ENCODE peak calls at places on chromosomes 13 and 19, in ten cellular contexts. Y, H, R, B, T, X, N, A, Z and O are unnamed samples.

GRCh38 chr19:35009424-35010415 is 9.6 kb downstream of the GRAMD1A start:
- DNase-seq in Y (no peak), H (no peak), R (no peak), B (no peak), T (no peak), X (no peak), N (no peak), A (no peak), Z (no peak), O (no peak)

GRCh38 chr13:25171517-25172302 is at the start of gene AMER2:
- DNase-seq in Y (peak), H (no peak), R (peak), B (peak), T (no peak), X (no peak), N (no peak), A (no peak), Z (peak), O (peak)

GRCh38 chr19:31348416-31349159 is 648 bp downstream of the TSHZ3 start:
- DNase-seq in Y (no peak), H (no peak), R (no peak), B (peak), T (no peak), X (no peak), N (no peak), A (no peak), Z (peak), O (peak)

GRCh38 chr19:4930664-4931063 is 21.4 kb downstream of the UHRF1 start:
- DNase-seq in Y (no peak), H (no peak), R (no peak), B (no peak), T (no peak), X (no peak), N (no peak), A (no peak), Z (peak), O (no peak)

GRCh38 chr13:76871332-76871945 is 14.8 kb downstream of the KCTD12 start:
- DNase-seq in Y (no peak), H (no peak), R (no peak), B (no peak), T (no peak), X (no peak), N (peak), A (no peak), Z (no peak), O (no peak)

GRCh38 chr19:29773141-29773540 is 38.6 kb upstream of the CCNE1 start:
- DNase-seq in Y (no peak), H (no peak), R (no peak), B (no peak), T (no peak), X (no peak), N (no peak), A (no peak), Z (no peak), O (no peak)

GRCh38 chr13:112980441-112980840 is 11.4 kb downstream of the MCF2L start:
- DNase-seq in Y (no peak), H (no peak), R (no peak), B (no peak), T (no peak), X (no peak), N (no peak), A (no peak), Z (no peak), O (no peak)

GRCh38 chr13:30373727-30374126 is 48.6 kb upstream of the UBE2L5 start:
- DNase-seq in Y (no peak), H (no peak), R (no peak), B (no peak), T (no peak), X (no peak), N (no peak), A (no peak), Z (no peak), O (no peak)

GRCh38 chr19:32421589-32422361 is 16.2 kb downstream of the DPY19L3 start:
- DNase-seq in Y (no peak), H (no peak), R (no peak), B (no peak), T (no peak), X (no peak), N (no peak), A (no peak), Z (no peak), O (no peak)

GRCh38 chr13:103229674-103230073 is 163.5 kb upstream of the SLC10A2 start:
- DNase-seq in Y (no peak), H (no peak), R (no peak), B (no peak), T (no peak), X (no peak), N (no peak), A (no peak), Z (no peak), O (no peak)

GRCh38 chr19:4640247-4641000 is 1.1 kb downstream of the TNFAIP8L1 start:
- DNase-seq in Y (peak), H (no peak), R (no peak), B (no peak), T (no peak), X (no peak), N (no peak), A (no peak), Z (no peak), O (no peak)

GRCh38 chr19:5251096-5252065 is 89.2 kb downstream of the PTPRS start:
- DNase-seq in Y (no peak), H (no peak), R (no peak), B (no peak), T (no peak), X (no peak), N (no peak), A (no peak), Z (no peak), O (no peak)